ENCODE peak calls at places on chromosomes 2 and 18, in four cellular contexts. L, W, X and Q are unnamed samples.

GRCh38 chr2:18804540-18804939 is 215.2 kb upstream of the NT5C1B start:
- DNase-seq in W (no peak), L (no peak), X (no peak), Q (no peak)

GRCh38 chr2:230660294-230661060 is 52.2 kb upstream of the CAB39 start:
- DNase-seq in W (peak), X (no peak), L (no peak), Q (no peak)

GRCh38 chr2:48600917-48601316 is 16.7 kb upstream of the GTF2A1L start:
- DNase-seq in L (no peak), X (no peak), W (no peak), Q (no peak)

GRCh38 chr2:226660524-226660923 is 139.1 kb downstream of the IRS1 start:
- DNase-seq in L (no peak), W (peak), X (no peak), Q (no peak)

GRCh38 chr18:36539674-36540073 is 242.2 kb downstream of the FHOD3 start:
- DNase-seq in L (no peak), W (no peak), X (no peak), Q (no peak)

GRCh38 chr2:128408349-128409305 is 90.0 kb upstream of the HS6ST1 start:
- DNase-seq in X (no peak), W (no peak), L (peak), Q (peak)

GRCh38 chr18:58336605-58337004 is 292.3 kb downstream of the ALPK2 start:
- DNase-seq in X (no peak), W (no peak), L (no peak), Q (no peak)

GRCh38 chr18:51066273-51066672 is 36.3 kb downstream of the SMAD4 start:
- DNase-seq in L (no peak), X (no peak), W (no peak), Q (no peak)

GRCh38 chr18:58114766-58115165 is 70.7 kb downstream of the NEDD4L start:
- DNase-seq in W (no peak), X (no peak), L (no peak), Q (no peak)

GRCh38 chr18:44632469-44633145 is 48.1 kb upstream of the SETBP1 start:
- DNase-seq in L (no peak), X (no peak), W (no peak), Q (no peak)

GRCh38 chr2:25275575-25275965 is 66.2 kb downstream of the DNMT3A start:
- DNase-seq in L (no peak), X (no peak), W (no peak), Q (no peak)

GRCh38 chr2:147355706-147356105 is 489.1 kb upstream of the ACVR2A start:
- DNase-seq in X (no peak), L (no peak), W (no peak), Q (no peak)

GRCh38 chr2:95530734-95531133 is 46.2 kb upstream of the TRIM43B start:
- DNase-seq in W (no peak), L (no peak), X (no peak), Q (no peak)

GRCh38 chr2:71531522-71532047 is 78.2 kb downstream of the DYSF start:
- DNase-seq in X (peak), L (no peak), W (no peak), Q (no peak)

GRCh38 chr18:906416-907170 is 1.9 kb downstream of the ADCYAP1 start:
- DNase-seq in X (no peak), L (peak), W (no peak), Q (no peak)

GRCh38 chr2:80393996-80394395 is 89.4 kb upstream of the LRRTM1 start:
- DNase-seq in L (no peak), W (no peak), X (no peak), Q (no peak)

GRCh38 chr2:42503291-42503690 is 9.5 kb upstream of the KCNG3 start:
- DNase-seq in X (peak), W (no peak), L (no peak), Q (no peak)

GRCh38 chr2:216777637-216778273 is 82.1 kb downstream of the TNP1 start:
- DNase-seq in L (peak), W (no peak), X (peak), Q (no peak)

GRCh38 chr2:200469708-200470600 is 39.9 kb downstream of the KCTD18 start:
- DNase-seq in X (no peak), L (no peak), W (no peak), Q (no peak)

GRCh38 chr2:47221956-47222355 is 66.8 kb upstream of the STPG4 start:
- DNase-seq in X (no peak), W (no peak), L (no peak), Q (no peak)

GRCh38 chr2:122960727-122961641 is 1064.1 kb upstream of the CNTNAP5 start:
- DNase-seq in L (no peak), W (no peak), X (peak), Q (no peak)

GRCh38 chr2:3078684-3079083 is 298.9 kb downstream of the EIPR1 start:
- DNase-seq in L (no peak), W (no peak), X (peak), Q (no peak)

GRCh38 chr2:38251940-38252339 is 125.1 kb downstream of the ATL2 start:
- DNase-seq in W (no peak), X (no peak), L (no peak), Q (no peak)
- TF ChIP-seq CTCF in W (no peak), X (no peak), L (no peak), Q (no peak)

DNA sequence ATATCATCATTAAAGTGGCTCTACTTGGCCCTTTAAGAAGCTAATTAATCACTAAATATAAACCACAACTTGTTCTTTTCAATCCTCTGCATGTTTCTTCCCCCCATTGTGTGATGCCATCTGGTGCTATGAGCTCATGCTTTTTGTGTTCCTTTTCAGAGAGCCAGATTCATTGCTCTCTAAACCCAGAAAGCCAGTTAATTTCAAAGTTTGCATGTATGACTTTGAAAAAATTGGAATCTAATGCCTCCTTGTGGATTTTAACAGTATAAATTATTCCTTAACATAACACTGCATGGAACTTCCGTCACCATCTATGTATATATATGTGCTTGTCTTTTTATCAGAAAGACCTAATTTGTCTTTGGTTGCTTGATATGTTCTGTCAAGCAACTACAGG is 31.1 kb downstream of the TMEM178A start:
- DNase-seq in W (no peak), X (peak), L (no peak), Q (no peak)
- TF ChIP-seq CTCF in W (no peak), X (peak), L (no peak), Q (no peak)

GRCh38 chr2:233801357-233802131 is 23.4 kb downstream of the MROH2A start:
- DNase-seq in W (no peak), X (no peak), L (no peak), Q (no peak)
- TF ChIP-seq CTCF in W (no peak), X (no peak), L (no peak), Q (no peak)

GRCh38 chr2:70461414-70461813 is 92.2 kb downstream of the TGFA start:
- DNase-seq in X (no peak), L (no peak), W (no peak), Q (no peak)

GRCh38 chr2:70463581-70463980 is 90.0 kb downstream of the TGFA start:
- DNase-seq in W (no peak), X (no peak), L (no peak), Q (no peak)

GRCh38 chr2:70461981-70462876 is 91.4 kb downstream of the TGFA start:
- DNase-seq in W (no peak), X (no peak), L (no peak), Q (no peak)

GRCh38 chr2:70458661-70459060 is 95.0 kb downstream of the TGFA start:
- DNase-seq in W (no peak), L (no peak), X (no peak), Q (no peak)

DNA sequence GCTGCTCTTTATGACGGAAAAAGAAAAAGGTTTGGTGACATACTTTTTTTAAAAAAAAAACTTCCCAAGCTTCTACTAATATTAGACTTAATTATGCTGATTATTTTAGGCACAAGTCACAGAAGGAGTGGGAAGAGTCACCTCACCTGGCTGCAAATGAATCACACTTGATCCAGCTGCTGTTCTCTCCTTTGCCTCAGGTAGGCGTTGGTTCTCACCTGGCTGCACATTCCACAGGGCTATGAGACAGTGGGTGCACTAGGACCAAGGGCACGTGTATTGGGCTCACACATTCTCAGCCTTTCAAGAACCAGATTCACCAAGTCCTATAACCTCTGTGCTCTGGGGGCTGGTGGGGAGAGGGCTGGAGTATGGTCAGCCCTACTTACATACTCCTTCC is 93.3 kb downstream of the TGFA start:
- DNase-seq in X (no peak), W (no peak), L (no peak), Q (no peak)
- TF ChIP-seq CTCF in X (no peak), W (no peak), L (no peak), Q (peak)

DNA sequence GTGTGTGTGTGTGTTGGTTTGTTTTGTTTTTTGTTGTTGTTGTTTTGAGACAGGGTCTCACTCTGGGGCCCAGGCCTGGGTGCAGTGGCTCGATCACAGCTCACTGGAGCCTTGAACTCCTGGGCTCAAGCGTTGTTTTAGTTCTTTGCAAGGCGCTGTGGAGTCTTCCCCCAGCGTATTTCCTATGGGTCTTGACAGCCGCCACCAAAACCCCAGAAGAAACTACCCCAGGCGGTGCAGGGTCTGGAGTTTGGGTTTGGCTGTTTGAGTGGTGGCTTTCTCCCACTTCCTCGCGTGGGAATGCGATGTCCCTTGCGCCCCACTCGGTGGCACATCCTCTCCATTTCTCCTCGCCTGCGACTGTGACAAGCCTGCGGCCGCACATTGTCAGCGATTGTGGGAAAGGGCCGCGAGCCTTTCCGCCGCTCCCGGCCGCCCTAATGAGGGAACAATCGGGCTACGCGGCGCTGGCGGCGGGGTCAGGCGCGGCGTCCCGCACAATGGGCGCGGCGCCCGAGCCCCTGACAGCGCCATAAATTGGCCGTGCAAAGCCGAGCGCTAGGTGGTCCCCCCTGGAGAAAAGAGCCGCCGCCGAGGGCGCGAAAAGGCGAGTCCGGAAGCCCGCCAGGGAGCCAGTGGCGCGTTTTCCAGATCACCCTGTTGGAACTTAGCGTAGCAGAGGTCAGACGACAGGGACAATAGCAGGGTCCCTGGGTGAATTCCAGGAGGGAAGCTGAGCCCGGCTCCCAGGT is 194.9 kb upstream of the POU3F3 start:
- DNase-seq in X (no peak), W (no peak), L (peak), Q (no peak)
- TF ChIP-seq CTCF in X (no peak), W (no peak), L (no peak), Q (no peak)

DNA sequence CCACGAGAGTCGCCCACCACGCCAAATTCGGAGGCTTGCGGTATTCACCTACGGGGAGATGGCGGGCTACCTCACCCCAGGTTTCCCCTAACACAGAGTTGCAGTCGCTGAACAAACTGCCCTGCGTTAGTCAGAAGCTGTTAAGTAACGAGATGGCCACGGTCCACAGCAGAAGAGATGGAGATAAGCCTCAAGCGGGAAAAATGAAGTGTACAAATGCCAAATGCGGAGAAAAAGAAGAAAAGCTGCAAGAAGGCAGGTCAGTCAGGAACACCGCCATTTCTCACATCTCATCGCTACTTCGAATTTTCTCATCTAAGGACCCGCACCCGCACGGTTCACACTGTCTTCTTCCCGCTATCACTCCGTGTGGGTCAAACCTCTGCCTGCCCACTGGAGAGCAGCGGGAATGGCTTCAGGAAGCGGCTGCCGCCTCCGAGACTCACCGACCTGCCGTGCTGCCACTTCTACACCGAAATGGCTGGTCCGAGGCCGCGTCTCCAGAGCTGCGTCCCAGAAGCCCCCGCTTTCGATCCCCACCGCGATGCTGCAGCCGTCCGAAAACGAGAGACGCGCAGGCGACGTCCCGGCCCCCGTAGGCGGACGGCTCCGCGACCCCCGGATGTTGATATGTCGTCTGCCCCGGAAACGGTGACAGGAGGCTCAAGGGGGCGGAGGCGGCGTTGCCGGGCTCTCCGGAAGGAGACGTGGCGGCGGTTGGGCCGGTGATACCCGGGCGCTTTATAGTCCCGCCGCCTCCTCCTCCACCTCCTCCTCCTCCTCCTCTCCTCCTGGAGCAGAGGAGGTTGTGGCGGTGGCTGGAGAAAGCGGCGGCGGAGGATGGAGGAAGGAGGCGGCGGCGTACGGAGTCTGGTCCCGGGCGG is at the start of the genes ASB3 and ERLEC1:
- DNase-seq in W (peak), X (peak), L (peak), Q (peak)
- TF ChIP-seq CTCF in W (no peak), X (no peak), L (no peak), Q (no peak)

GRCh38 chr2:236393581-236393980 is 129.4 kb upstream of the ASB18 start:
- DNase-seq in W (no peak), L (no peak), X (no peak), Q (no peak)
- TF ChIP-seq CTCF in W (no peak), L (no peak), X (no peak), Q (no peak)

DNA sequence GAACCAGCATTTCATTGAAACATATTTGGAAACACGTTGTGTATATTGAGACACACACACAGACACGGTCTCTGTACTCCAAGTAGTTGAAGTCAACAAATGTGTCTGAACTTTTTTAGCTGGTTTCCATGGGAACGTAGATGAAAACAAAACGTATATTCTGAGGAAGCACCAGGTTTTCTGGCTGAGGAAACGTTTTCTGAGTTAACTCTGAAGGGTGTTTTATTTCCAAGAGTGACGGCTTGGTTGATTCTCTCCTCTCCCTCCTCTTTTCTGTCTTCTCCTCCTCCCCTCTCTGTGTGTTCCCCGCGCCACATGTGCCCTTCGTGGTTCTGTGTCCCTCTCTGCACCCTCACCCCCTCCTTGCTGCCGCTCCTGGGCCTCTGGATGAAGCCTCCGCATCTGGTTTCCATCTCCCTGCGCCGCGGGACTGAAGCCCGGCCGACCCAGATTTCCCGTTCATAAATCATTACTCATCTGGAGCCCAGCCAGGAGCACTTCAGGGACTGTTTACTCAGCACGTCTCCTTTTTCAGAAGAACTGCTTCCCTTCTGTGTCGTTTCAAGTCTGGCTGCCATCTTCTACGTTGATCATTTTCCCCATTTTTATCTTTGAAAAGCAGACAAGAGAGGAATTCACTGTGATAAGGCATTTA is 122.7 kb downstream of the COL6A3 start:
- DNase-seq in W (peak), X (peak), L (no peak), Q (no peak)
- TF ChIP-seq CTCF in W (no peak), X (no peak), L (no peak), Q (no peak)

GRCh38 chr18:54269924-54270844 is 867 bp downstream of the POLI start:
- DNase-seq in X (peak), L (peak), W (peak), Q (peak)
- TF ChIP-seq CTCF in X (peak), L (peak), W (peak), Q (peak)